ENCODE peak calls at places on chromosomes 11 and 22, in four cellular contexts. M is HepG2, U is H1, O is GM12878. A is an unnamed sample.

GRCh38 chr11:46701078-46701654 is 335 bp downstream of the ZNF408 start:
- DNase-seq in M (no peak), U (no peak), O (no peak), A (no peak)

GRCh38 chr22:44525872-44526271 is 27.8 kb upstream of the RTL6 start:
- DNase-seq in M (no peak), U (no peak), O (no peak), A (no peak)

GRCh38 chr11:35141538-35141937 is 2.6 kb downstream of the CD44 start:
- DNase-seq in M (no peak), U (no peak), O (no peak), A (no peak)

GRCh38 chr11:6531267-6531752 is 34.2 kb downstream of the DNHD1 start:
- DNase-seq in M (peak; percentile 31), U (no peak), O (peak; percentile 27), A (peak; percentile 27)

GRCh38 chr11:77137421-77137820 is 9.4 kb downstream of the MYO7A start:
- DNase-seq in M (no peak), U (no peak), O (no peak), A (no peak)

GRCh38 chr11:111922803-111923202 is 4.1 kb downstream of the C11orf52 start:
- DNase-seq in M (peak; percentile 41), U (no peak), O (no peak), A (no peak)

GRCh38 chr11:86172894-86173293 is 71.7 kb upstream of the EED start:
- DNase-seq in M (no peak), U (no peak), O (no peak), A (no peak)

GRCh38 chr22:27139935-27140493 is 482.6 kb downstream of the MIAT start:
- DNase-seq in M (no peak), U (no peak), O (no peak), A (no peak)

GRCh38 chr11:114818382-114818781 is 140.1 kb downstream of the NXPE2 start:
- DNase-seq in M (no peak), U (no peak), O (no peak), A (no peak)

GRCh38 chr11:109914809-109915653 is 178.2 kb upstream of the ZC3H12C start:
- DNase-seq in M (no peak), U (no peak), O (no peak), A (no peak)

GRCh38 chr11:73143126-73143838 is 1.2 kb upstream of the FCHSD2 start:
- DNase-seq in M (peak; percentile 67), U (no peak), O (no peak), A (no peak)

GRCh38 chr11:119759324-119759723 is 30.3 kb upstream of the NECTIN1 start:
- DNase-seq in M (no peak), U (no peak), O (no peak), A (no peak)

GRCh38 chr22:19957445-19957844 is 15.8 kb upstream of the TXNRD2 start:
- DNase-seq in M (no peak), U (no peak), O (no peak), A (no peak)

GRCh38 chr11:117545706-117546105 is 218.1 kb downstream of the CEP164 start:
- DNase-seq in M (no peak), U (no peak), O (no peak), A (no peak)

GRCh38 chr11:4606231-4607015 is 1.6 kb downstream of the TRIM68 start:
- DNase-seq in M (no peak), U (no peak), O (no peak), A (no peak)

GRCh38 chr11:69799582-69799981 is 19.6 kb downstream of the FGF3 start:
- DNase-seq in M (peak; percentile 23), U (no peak), O (no peak), A (peak; percentile 70)

GRCh38 chr11:67288452-67289225 is 464 bp upstream of the ANKRD13D start:
- DNase-seq in M (peak; percentile 85), U (peak; percentile 91), O (peak; percentile 61), A (peak; percentile 93)

GRCh38 chr11:8531982-8532381 is 62.0 kb downstream of the STK33 start:
- DNase-seq in M (no peak), U (no peak), O (no peak), A (no peak)

GRCh38 chr11:16767137-16767536 is 28.7 kb downstream of the C11orf58 start:
- DNase-seq in M (no peak), U (no peak), O (no peak), A (no peak)

GRCh38 chr22:47113880-47114415 is 351.5 kb downstream of the TBC1D22A start:
- DNase-seq in M (no peak), U (no peak), O (no peak), A (no peak)

GRCh38 chr11:20088368-20089260 is 71.7 kb downstream of the DBX1 start:
- DNase-seq in M (no peak), U (no peak), O (no peak), A (no peak)
- H3K4me1 ChIP-seq in M (peaks cover 55% of the 10 kb centered on the region), U (no peaks in the 10 kb centered on the region), O (peaks cover 2% of the 10 kb centered on the region), A (no peaks in the 10 kb centered on the region)

GRCh38 chr11:129637983-129638776 is 177.5 kb upstream of the TMEM45B start:
- DNase-seq in M (no peak), U (no peak), O (no peak), A (no peak)
- TF ChIP-seq SUZ12 in M (no peak), U (no peak), O (no peak), A (no peak)

GRCh38 chr11:27388869-27389268 is 25.9 kb upstream of the CCDC34 start:
- DNase-seq in M (no peak), U (no peak), O (no peak), A (no peak)

GRCh38 chr11:27387362-27387761 is 24.3 kb upstream of the CCDC34 start:
- DNase-seq in M (no peak), U (no peak), O (no peak), A (no peak)

GRCh38 chr11:27390318-27390958 is 27.4 kb upstream of the CCDC34 start:
- DNase-seq in M (no peak), U (no peak), O (no peak), A (no peak)

GRCh38 chr11:27386176-27386575 is 23.2 kb upstream of the CCDC34 start:
- DNase-seq in M (no peak), U (no peak), O (no peak), A (no peak)

DNA sequence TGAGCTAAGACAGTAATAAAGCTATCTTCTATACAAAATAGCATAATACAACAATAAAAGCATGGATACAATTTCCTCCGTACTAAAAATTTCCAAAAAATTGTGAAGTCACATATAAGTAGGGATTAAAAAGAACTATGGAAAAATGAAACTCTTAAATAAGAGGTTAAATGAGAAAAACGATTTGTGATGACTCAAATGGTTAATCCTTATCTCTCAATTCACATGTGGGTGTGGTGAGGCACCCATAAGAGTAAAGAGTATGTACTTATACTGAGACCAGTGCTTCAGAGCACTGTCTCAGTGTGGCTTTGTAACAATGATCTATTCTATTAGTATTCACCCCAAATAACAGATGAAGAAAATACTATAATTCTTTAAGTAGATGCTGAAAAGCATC is 25.0 kb upstream of the CCDC34 start:
- DNase-seq in M (no peak), U (no peak), O (no peak), A (no peak)
- H3K4me1 ChIP-seq in M (peaks cover 60% of the 10 kb centered on the region), U (peaks cover 11% of the 10 kb centered on the region), O (no peaks in the 10 kb centered on the region), A (no peaks in the 10 kb centered on the region)

DNA sequence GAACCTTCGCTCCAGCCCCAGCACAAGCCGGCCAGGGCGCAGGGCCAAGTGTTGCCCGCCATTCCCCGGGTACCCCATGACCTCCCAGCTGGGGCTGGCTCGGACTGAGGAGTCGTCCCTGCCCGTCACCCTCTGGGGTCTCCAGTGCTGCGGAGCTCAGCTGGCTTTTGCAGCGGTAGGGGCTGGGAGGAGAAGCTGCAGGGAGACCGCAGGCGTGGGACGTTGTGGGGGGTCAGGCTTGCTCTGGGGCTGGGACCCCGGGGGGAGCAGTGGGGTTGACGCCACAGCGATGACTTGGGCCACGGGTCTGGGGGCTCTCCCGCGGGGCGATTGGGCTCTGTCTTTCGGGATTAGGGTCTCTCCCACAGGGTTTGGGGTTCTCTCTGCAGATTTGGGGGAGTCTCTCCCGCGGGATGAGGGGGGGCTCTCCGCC is 376 bp upstream of the GAL start:
- DNase-seq in M (no peak), U (no peak), O (no peak), A (no peak)
- TF ChIP-seq SUZ12 in M (no peak), U (no peak), O (no peak), A (no peak)

A was measured in NT2/D1.